ENCODE peak calls at places on chromosome 6, in seven cellular contexts. One of them, this sample, is unnamed.

GRCh38 chr6:139852484-139853140 is 478.2 kb upstream of the CITED2 start:
- DNase-seq in endothelial cell: no peak
- DNase-seq in HFFc6: peak; percentile 86
- DNase-seq in H1: no peak
- DNase-seq in lung: no peak
- DNase-seq in heart left ventricle: no peak
- DNase-seq in right lobe of liver: no peak
- DNase-seq in this sample: no peak

GRCh38 chr6:68719761-68720160 is 84.7 kb downstream of the ADGRB3 start:
- DNase-seq in right lobe of liver: no peak
- DNase-seq in heart left ventricle: no peak
- DNase-seq in H1: no peak
- DNase-seq in endothelial cell: no peak
- DNase-seq in lung: no peak
- DNase-seq in HFFc6: no peak
- DNase-seq in this sample: no peak

GRCh38 chr6:136288566-136289326 is 900 bp downstream of the BCLAF1 start:
- DNase-seq in H1: peak; percentile 68
- DNase-seq in heart left ventricle: peak; percentile 77
- DNase-seq in right lobe of liver: peak; percentile 79
- DNase-seq in endothelial cell: peak; percentile 68
- DNase-seq in HFFc6: peak; percentile 98
- DNase-seq in lung: peak; percentile 87
- DNase-seq in this sample: peak; percentile 81

GRCh38 chr6:155528982-155529453 is 73.4 kb upstream of the NOX3 start:
- DNase-seq in lung: no peak
- DNase-seq in HFFc6: peak; percentile 94
- DNase-seq in right lobe of liver: no peak
- DNase-seq in H1: no peak
- DNase-seq in endothelial cell: no peak
- DNase-seq in heart left ventricle: no peak
- DNase-seq in this sample: no peak

GRCh38 chr6:33206864-33207568 is 1.3 kb upstream of the RING1 start:
- DNase-seq in H1: no peak
- DNase-seq in endothelial cell: peak; percentile 57
- DNase-seq in HFFc6: no peak
- DNase-seq in heart left ventricle: no peak
- DNase-seq in lung: no peak
- DNase-seq in right lobe of liver: no peak
- DNase-seq in this sample: no peak

GRCh38 chr6:122330315-122330714 is 69.1 kb upstream of the HSF2 start:
- DNase-seq in endothelial cell: no peak
- DNase-seq in right lobe of liver: no peak
- DNase-seq in heart left ventricle: no peak
- DNase-seq in H1: no peak
- DNase-seq in HFFc6: no peak
- DNase-seq in lung: no peak
- DNase-seq in this sample: no peak

GRCh38 chr6:52635049-52635577 is 35.8 kb upstream of the TMEM14A start:
- DNase-seq in endothelial cell: no peak
- DNase-seq in lung: no peak
- DNase-seq in right lobe of liver: no peak
- DNase-seq in H1: no peak
- DNase-seq in heart left ventricle: no peak
- DNase-seq in HFFc6: no peak
- DNase-seq in this sample: no peak

GRCh38 chr6:37077459-37078296 is 72.2 kb downstream of the FGD2 start:
- DNase-seq in heart left ventricle: peak; percentile 77
- DNase-seq in HFFc6: peak; percentile 74
- DNase-seq in lung: peak; percentile 57
- DNase-seq in right lobe of liver: no peak
- DNase-seq in H1: peak; percentile 72
- DNase-seq in endothelial cell: no peak
- DNase-seq in this sample: peak; percentile 59

GRCh38 chr6:143426025-143426424 is 24.5 kb downstream of the ADAT2 start:
- DNase-seq in H1: no peak
- DNase-seq in lung: no peak
- DNase-seq in right lobe of liver: no peak
- DNase-seq in heart left ventricle: no peak
- DNase-seq in HFFc6: no peak
- DNase-seq in endothelial cell: no peak
- DNase-seq in this sample: no peak

DNA sequence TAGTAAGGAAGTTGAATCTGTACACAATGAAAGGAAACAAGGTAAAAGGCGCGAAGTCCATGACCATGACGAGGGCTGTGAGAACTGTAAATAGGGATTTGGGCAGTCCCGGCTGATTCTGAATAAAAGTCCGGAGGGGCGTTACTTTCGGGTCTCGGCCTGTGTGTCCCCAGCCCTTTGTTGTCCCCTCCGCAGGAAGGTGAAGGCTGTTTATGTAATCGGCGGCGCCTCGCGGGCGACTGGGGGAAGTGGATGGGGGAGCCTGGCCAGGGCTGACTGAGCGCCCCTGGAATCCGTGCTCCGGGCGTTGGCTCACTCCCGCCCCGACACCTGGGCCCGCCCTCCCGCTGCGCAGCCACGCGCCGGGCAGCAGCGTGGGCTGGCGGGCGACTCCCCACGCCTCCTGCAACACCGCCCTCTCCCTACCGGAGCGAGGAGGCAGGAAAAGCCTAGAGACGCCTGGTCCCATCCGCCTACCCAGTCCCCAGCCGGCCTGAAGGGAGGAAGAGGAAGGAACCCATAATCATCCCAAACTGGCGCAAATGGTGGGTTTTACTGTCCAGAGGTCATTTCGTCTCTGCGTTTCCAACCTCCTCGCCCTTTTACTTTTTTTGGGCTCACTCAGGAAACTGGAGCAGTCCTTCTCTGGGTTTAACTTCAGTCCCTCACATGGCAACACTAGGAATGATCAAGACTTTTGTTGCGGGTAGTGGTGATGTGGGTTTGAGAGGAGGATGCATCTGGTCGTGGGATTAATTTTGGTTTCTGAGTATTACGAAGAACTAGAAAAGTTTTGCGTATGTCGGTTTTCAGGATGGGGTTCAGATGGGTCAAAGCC is 12.1 kb downstream of the TRIM31 start:
- DNase-seq in H1: peak; percentile 73
- DNase-seq in lung: peak; percentile 38
- DNase-seq in heart left ventricle: peak; percentile 50
- DNase-seq in endothelial cell: peak; percentile 49
- DNase-seq in right lobe of liver: peak; percentile 71
- DNase-seq in HFFc6: no peak
- DNase-seq in this sample: peak; percentile 84
- TF ChIP-seq CTCF in H1: no peak
- TF ChIP-seq CTCF in lung: no peak
- TF ChIP-seq CTCF in heart left ventricle: no peak
- TF ChIP-seq CTCF in endothelial cell: no peak
- TF ChIP-seq CTCF in right lobe of liver: no peak
- TF ChIP-seq CTCF in HFFc6: peak; percentile 16
- TF ChIP-seq CTCF in this sample: no peak

DNA sequence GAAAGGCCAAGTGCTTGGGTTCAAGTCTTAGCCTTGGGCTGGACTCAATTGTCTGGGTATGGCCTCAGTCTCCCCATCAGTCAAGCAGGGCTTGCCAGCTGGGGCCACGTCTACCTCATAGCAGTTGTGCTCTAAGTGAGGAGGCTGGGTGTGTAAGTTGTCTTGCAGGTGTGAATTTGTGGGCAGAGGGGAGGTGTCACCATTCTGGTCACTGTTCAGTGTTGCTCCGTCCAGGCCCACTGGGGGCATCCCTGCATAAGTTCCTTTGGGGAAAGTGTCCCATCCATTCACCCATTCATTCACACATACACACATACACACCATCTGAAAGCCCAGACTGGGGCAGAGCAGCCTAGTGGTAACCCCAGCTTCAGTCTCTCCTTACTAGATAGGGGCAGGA is 36.3 kb downstream of the TFEB start:
- DNase-seq in heart left ventricle: no peak
- DNase-seq in HFFc6: no peak
- DNase-seq in endothelial cell: no peak
- DNase-seq in H1: no peak
- DNase-seq in lung: no peak
- DNase-seq in right lobe of liver: no peak
- DNase-seq in this sample: no peak
- TF ChIP-seq CTCF in heart left ventricle: no peak
- TF ChIP-seq CTCF in HFFc6: no peak
- TF ChIP-seq CTCF in endothelial cell: no peak
- TF ChIP-seq CTCF in H1: no peak
- TF ChIP-seq CTCF in lung: no peak
- TF ChIP-seq CTCF in right lobe of liver: no peak
- TF ChIP-seq CTCF in this sample: no peak

GRCh38 chr6:117404548-117404947 is 21.2 kb downstream of the ROS1 start:
- DNase-seq in endothelial cell: no peak
- DNase-seq in HFFc6: peak; percentile 39
- DNase-seq in lung: no peak
- DNase-seq in right lobe of liver: no peak
- DNase-seq in heart left ventricle: no peak
- DNase-seq in H1: no peak
- DNase-seq in this sample: no peak
- TF ChIP-seq CTCF in endothelial cell: no peak
- TF ChIP-seq CTCF in HFFc6: peak; percentile 72
- TF ChIP-seq CTCF in lung: no peak
- TF ChIP-seq CTCF in right lobe of liver: no peak
- TF ChIP-seq CTCF in heart left ventricle: no peak
- TF ChIP-seq CTCF in H1: peak; percentile 33
- TF ChIP-seq CTCF in this sample: no peak

GRCh38 chr6:39003072-39003471 is 45.5 kb upstream of the GLP1R start:
- DNase-seq in heart left ventricle: no peak
- DNase-seq in HFFc6: no peak
- DNase-seq in endothelial cell: peak; percentile 69
- DNase-seq in lung: no peak
- DNase-seq in H1: no peak
- DNase-seq in right lobe of liver: no peak
- DNase-seq in this sample: no peak
- TF ChIP-seq CTCF in heart left ventricle: no peak
- TF ChIP-seq CTCF in HFFc6: no peak
- TF ChIP-seq CTCF in endothelial cell: peak; percentile 50
- TF ChIP-seq CTCF in lung: no peak
- TF ChIP-seq CTCF in H1: peak; percentile 72
- TF ChIP-seq CTCF in right lobe of liver: no peak
- TF ChIP-seq CTCF in this sample: no peak

DNA sequence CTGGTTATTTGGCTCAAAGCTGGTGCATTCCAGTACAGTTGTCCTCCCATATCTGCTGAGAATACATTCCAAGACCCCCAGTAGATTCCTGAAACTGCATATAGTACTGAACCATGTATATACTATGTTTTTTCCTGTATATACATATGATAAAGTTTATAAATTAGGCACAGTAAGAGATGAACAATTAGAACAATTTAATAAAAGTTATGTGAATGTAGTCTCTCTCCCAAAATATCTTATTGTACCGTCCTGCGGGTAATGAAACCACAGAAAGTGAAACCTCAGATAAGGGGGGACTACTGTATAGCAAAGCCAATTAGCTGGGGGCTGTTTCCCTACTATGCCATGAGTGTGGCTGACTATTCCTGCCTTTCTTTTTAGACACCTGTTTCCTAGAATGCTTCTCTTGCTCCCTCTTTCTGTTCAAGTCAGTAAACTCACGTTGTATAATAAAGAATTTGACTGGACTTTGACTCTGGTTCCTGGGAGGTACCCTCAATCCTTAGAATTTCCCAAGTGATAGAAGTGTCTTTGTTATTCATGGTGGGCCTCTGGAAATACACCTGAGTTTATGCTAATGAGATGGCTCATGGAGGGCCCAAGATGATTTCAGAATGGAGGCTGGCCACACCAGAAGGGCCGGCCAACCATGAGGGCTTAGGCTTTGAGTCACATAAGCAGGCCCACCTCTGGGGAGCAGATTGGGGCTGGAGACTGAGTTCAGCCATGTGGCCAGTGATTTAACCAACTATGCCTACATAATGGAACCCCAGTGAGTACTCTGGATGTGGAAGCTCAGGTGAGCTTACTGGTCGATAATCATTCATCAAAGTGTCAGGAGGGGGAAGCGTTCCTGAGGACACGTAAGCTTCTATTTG is 689 bp upstream of the BLOC1S5 start:
- DNase-seq in lung: no peak
- DNase-seq in heart left ventricle: no peak
- DNase-seq in H1: no peak
- DNase-seq in HFFc6: no peak
- DNase-seq in right lobe of liver: no peak
- DNase-seq in endothelial cell: no peak
- DNase-seq in this sample: no peak
- TF ChIP-seq CTCF in lung: no peak
- TF ChIP-seq CTCF in heart left ventricle: no peak
- TF ChIP-seq CTCF in H1: no peak
- TF ChIP-seq CTCF in HFFc6: no peak
- TF ChIP-seq CTCF in right lobe of liver: no peak
- TF ChIP-seq CTCF in endothelial cell: no peak
- TF ChIP-seq CTCF in this sample: no peak

This sample was measured in colonic mucosa.